ENCODE peak calls at places on chromosome 9, in ten cellular contexts. Q is H1, U is tibial nerve, T is transverse colon, K is A549, B is suprapubic skin, H is GM12878, Y is HepG2, R is stomach, P is ovary. F is an unnamed sample.

GRCh38 chr9:133569891-133570651 is 35.6 kb downstream of the ADAMTSL2 start:
- DNase-seq in Q (no peak), U (no peak), T (no peak), K (no peak), B (no peak), H (no peak), Y (no peak), R (no peak), P (no peak), F (peak; percentile 89)

GRCh38 chr9:3999706-4000105 is 300.2 kb downstream of the GLIS3 start:
- DNase-seq in Q (no peak), U (no peak), T (no peak), K (no peak), B (no peak), H (no peak), Y (no peak), R (no peak), P (no peak), F (no peak)

GRCh38 chr9:129023036-129023907 is 4.9 kb downstream of the SH3GLB2 start:
- DNase-seq in Q (no peak), U (no peak), T (no peak), K (no peak), B (no peak), H (no peak), Y (no peak), R (no peak), P (peak; percentile 61), F (no peak)

GRCh38 chr9:134371731-134372130 is 45.5 kb downstream of the RXRA start:
- DNase-seq in Q (no peak), U (peak; percentile 72), T (peak; percentile 53), K (no peak), B (no peak), H (no peak), Y (no peak), R (peak; percentile 56), P (no peak), F (peak; percentile 90)

GRCh38 chr9:38386319-38386895 is 6.1 kb upstream of the ALDH1B1 start:
- DNase-seq in Q (no peak), U (no peak), T (peak; percentile 26), K (no peak), B (no peak), H (no peak), Y (peak; percentile 92), R (no peak), P (no peak), F (no peak)

GRCh38 chr9:90803860-90804593 is 2.4 kb downstream of the SYK start:
- DNase-seq in Q (no peak), U (no peak), T (no peak), K (no peak), B (no peak), H (no peak), Y (no peak), R (no peak), P (no peak), F (no peak)

GRCh38 chr9:132237481-132237880 is 75.6 kb downstream of the NTNG2 start:
- DNase-seq in Q (no peak), U (no peak), T (no peak), K (peak; percentile 37), B (no peak), H (no peak), Y (no peak), R (no peak), P (no peak), F (no peak)

GRCh38 chr9:128160603-128160987 is 530 bp downstream of the BBLN start:
- DNase-seq in Q (no peak), U (no peak), T (peak; percentile 28), K (no peak), B (no peak), H (no peak), Y (no peak), R (no peak), P (no peak), F (no peak)

GRCh38 chr9:129355641-129356040 is 177.6 kb upstream of the IER5L start:
- DNase-seq in Q (no peak), U (no peak), T (no peak), K (no peak), B (no peak), H (no peak), Y (no peak), R (no peak), P (no peak), F (no peak)

GRCh38 chr9:71001780-71002386 is 119.5 kb downstream of the TRPM3 start:
- DNase-seq in Q (peak; percentile 9), U (no peak), T (peak; percentile 28), K (no peak), B (no peak), H (no peak), Y (peak; percentile 10), R (peak; percentile 49), P (no peak), F (no peak)

GRCh38 chr9:127399736-127400269 is 2.8 kb downstream of the SLC2A8 start:
- DNase-seq in Q (no peak), U (no peak), T (no peak), K (no peak), B (peak; percentile 65), H (no peak), Y (no peak), R (no peak), P (no peak), F (no peak)

GRCh38 chr9:124010665-124011321 is 775 bp upstream of the LHX2 start:
- DNase-seq in Q (no peak), U (no peak), T (no peak), K (peak; percentile 30), B (no peak), H (no peak), Y (no peak), R (no peak), P (no peak), F (peak; percentile 78)

DNA sequence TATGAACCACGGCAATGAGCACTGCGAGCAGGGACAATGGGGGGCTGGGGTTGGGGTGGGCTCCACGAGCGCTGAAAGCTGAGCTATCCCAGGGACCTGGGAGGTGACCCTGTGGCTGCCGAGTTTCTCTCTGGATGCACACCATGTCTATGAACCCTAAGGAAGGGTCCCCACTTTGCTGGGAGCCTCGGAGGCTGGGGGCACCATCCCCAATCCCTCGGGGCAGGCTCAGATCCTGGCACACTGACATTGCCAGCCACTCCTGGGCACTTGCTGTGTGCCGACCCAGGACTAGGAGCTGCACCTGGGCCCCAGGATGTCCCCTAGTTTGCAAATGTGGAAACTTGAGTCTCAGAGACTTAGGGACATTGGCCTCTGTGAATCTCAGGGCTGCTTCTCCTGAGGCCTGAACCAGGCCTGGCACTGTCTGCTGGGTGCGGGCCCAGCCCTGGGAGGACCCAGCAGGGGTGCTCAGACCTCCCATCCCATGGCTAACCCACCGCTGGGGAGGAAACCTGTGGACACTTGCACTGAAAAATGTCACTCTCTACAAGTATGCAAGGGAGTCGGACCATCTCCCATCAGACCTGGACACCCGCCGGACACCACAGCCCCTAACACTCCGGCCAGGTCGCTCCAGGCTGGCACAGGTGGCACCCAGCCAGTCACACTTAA is 13.0 kb upstream of the CAMSAP1 start:
- DNase-seq in Q (no peak), U (no peak), T (no peak), K (no peak), B (peak; percentile 49), H (no peak), Y (no peak), R (no peak), P (no peak), F (no peak)
- TF ChIP-seq EP300 in Q (no peak), U (no peak), T (no peak), K (no peak), B (no peak), H (no peak), Y (no peak), R (no peak), P (no peak), F (no peak)

GRCh38 chr9:14715102-14715501 is 7.4 kb downstream of the CER1 start:
- DNase-seq in Q (no peak), U (no peak), T (no peak), K (no peak), B (no peak), H (no peak), Y (no peak), R (no peak), P (no peak), F (no peak)
- H3K4me3 ChIP-seq in Q (no peak overlapping the region), U (no peak overlapping the region), T (no peak overlapping the region), K (no peak overlapping the region), B (no peak overlapping the region), H (no peak overlapping the region), Y (no peak overlapping the region), R (no peak overlapping the region), P (no peak overlapping the region), F (no peak overlapping the region)

GRCh38 chr9:29826421-29826820 is 2253.1 kb upstream of the C9orf72 start:
- DNase-seq in Q (no peak), U (no peak), T (no peak), K (no peak), B (no peak), H (no peak), Y (no peak), R (no peak), P (no peak), F (no peak)

GRCh38 chr9:29830815-29831214 is 2257.5 kb upstream of the C9orf72 start:
- DNase-seq in Q (no peak), U (no peak), T (peak; percentile 37), K (peak; percentile 0), B (no peak), H (no peak), Y (peak; percentile 43), R (no peak), P (no peak), F (no peak)
- TF ChIP-seq CTCF in Q (peak; percentile 75), U (no peak), T (peak; percentile 47), K (peak; percentile 36), B (no peak), H (peak; percentile 56), Y (peak; percentile 69), R (peak; percentile 12), P (no peak), F (no peak)

GRCh38 chr9:114281421-114282103 is 41.3 kb upstream of the ORM1 start:
- DNase-seq in Q (no peak), U (peak; percentile 27), T (no peak), K (no peak), B (peak; percentile 69), H (no peak), Y (no peak), R (no peak), P (peak; percentile 93), F (no peak)

GRCh38 chr9:114278356-114278755 is 44.5 kb upstream of the ORM1 start:
- DNase-seq in Q (no peak), U (no peak), T (no peak), K (no peak), B (no peak), H (no peak), Y (no peak), R (no peak), P (no peak), F (no peak)

GRCh38 chr9:114280636-114281315 is 42.1 kb upstream of the ORM1 start:
- DNase-seq in Q (no peak), U (no peak), T (no peak), K (no peak), B (no peak), H (no peak), Y (no peak), R (no peak), P (peak; percentile 20), F (no peak)

GRCh38 chr9:114278881-114279570 is 43.9 kb upstream of the ORM1 start:
- DNase-seq in Q (no peak), U (no peak), T (no peak), K (peak; percentile 73), B (peak; percentile 50), H (no peak), Y (no peak), R (no peak), P (peak; percentile 19), F (no peak)

DNA sequence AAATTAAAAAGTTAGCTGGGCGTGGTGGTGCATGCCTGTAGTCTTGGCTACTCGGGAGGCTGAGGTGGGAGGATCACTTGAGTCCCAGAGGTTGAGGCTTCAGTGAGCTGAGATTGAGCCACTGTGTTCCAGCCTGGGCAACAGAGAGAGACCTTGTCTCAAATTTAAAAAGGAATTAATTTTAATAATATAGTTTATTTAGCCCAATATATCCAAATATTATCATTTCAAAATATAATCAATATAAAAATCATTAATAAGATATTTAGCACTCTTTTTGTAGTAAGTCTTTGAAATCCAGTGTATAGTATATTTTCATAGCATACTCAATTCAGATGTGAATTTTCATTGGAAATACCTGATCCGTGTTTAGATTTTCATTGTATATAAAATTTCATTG is 43.2 kb upstream of the ORM1 start:
- DNase-seq in Q (no peak), U (no peak), T (no peak), K (no peak), B (peak; percentile 11), H (no peak), Y (no peak), R (no peak), P (peak; percentile 6), F (no peak)
- TF ChIP-seq EP300 in Q (no peak), U (no peak), T (no peak), K (no peak), B (no peak), H (no peak), Y (no peak), R (no peak), P (no peak), F (no peak)

F was measured in upper lobe of left lung.